ENCODE peak calls at places on chromosomes 12 and 14, in nine cellular contexts. One of them, this sample, is unnamed.

GRCh38 chr12:79935624-79936040 is 735 bp upstream of the PPP1R12A start:
- ATAC-seq in activated T-cell treated with anti-CD3 and anti-CD28 coated beads, Interleukin-2, amount 50 U/mL, for 4 hours: no peak
- ATAC-seq in PC-3: peak; percentile 17
- ATAC-seq in activated naive CD8-positive, alpha-beta T cell treated with anti-CD3 and anti-CD28 coated beads, Interleukin-2, amount 50 U/mL, for 24 hours: no peak
- ATAC-seq in Panc1: no peak
- ATAC-seq in CD4-positive, CD25-positive, alpha-beta regulatory T cell: no peak
- ATAC-seq in CD8-positive, alpha-beta T cell: no peak
- ATAC-seq in activated T-helper 17 cell treated with anti-CD3 and anti-CD28 coated beads, Interleukin-2, amount 50 U/mL, for 72 hours: peak; percentile 16
- ATAC-seq in lung: no peak
- ATAC-seq in this sample: no peak

GRCh38 chr12:88052686-88053085 is 23.5 kb upstream of the C12orf50 start:
- ATAC-seq in activated T-cell treated with anti-CD3 and anti-CD28 coated beads, Interleukin-2, amount 50 U/mL, for 4 hours: no peak
- ATAC-seq in PC-3: peak; percentile 94
- ATAC-seq in activated naive CD8-positive, alpha-beta T cell treated with anti-CD3 and anti-CD28 coated beads, Interleukin-2, amount 50 U/mL, for 24 hours: peak; percentile 76
- ATAC-seq in Panc1: peak; percentile 95
- ATAC-seq in CD4-positive, CD25-positive, alpha-beta regulatory T cell: no peak
- ATAC-seq in CD8-positive, alpha-beta T cell: no peak
- ATAC-seq in activated T-helper 17 cell treated with anti-CD3 and anti-CD28 coated beads, Interleukin-2, amount 50 U/mL, for 72 hours: peak; percentile 57
- ATAC-seq in lung: no peak
- ATAC-seq in this sample: peak; percentile 74

GRCh38 chr14:103696466-103697071 is 18.7 kb downstream of the XRCC3 start:
- ATAC-seq in activated T-cell treated with anti-CD3 and anti-CD28 coated beads, Interleukin-2, amount 50 U/mL, for 4 hours: no peak
- ATAC-seq in PC-3: no peak
- ATAC-seq in activated naive CD8-positive, alpha-beta T cell treated with anti-CD3 and anti-CD28 coated beads, Interleukin-2, amount 50 U/mL, for 24 hours: no peak
- ATAC-seq in Panc1: peak; percentile 68
- ATAC-seq in CD4-positive, CD25-positive, alpha-beta regulatory T cell: no peak
- ATAC-seq in CD8-positive, alpha-beta T cell: no peak
- ATAC-seq in activated T-helper 17 cell treated with anti-CD3 and anti-CD28 coated beads, Interleukin-2, amount 50 U/mL, for 72 hours: no peak
- ATAC-seq in lung: no peak
- ATAC-seq in this sample: no peak

GRCh38 chr12:98808243-98808895 is 163.3 kb downstream of the APAF1 start:
- ATAC-seq in activated T-cell treated with anti-CD3 and anti-CD28 coated beads, Interleukin-2, amount 50 U/mL, for 4 hours: no peak
- ATAC-seq in PC-3: peak; percentile 94
- ATAC-seq in activated naive CD8-positive, alpha-beta T cell treated with anti-CD3 and anti-CD28 coated beads, Interleukin-2, amount 50 U/mL, for 24 hours: no peak
- ATAC-seq in Panc1: no peak
- ATAC-seq in CD4-positive, CD25-positive, alpha-beta regulatory T cell: no peak
- ATAC-seq in CD8-positive, alpha-beta T cell: no peak
- ATAC-seq in activated T-helper 17 cell treated with anti-CD3 and anti-CD28 coated beads, Interleukin-2, amount 50 U/mL, for 72 hours: no peak
- ATAC-seq in lung: no peak
- ATAC-seq in this sample: no peak

GRCh38 chr14:24427537-24428508 is 1.6 kb downstream of the CBLN3 start:
- ATAC-seq in activated T-cell treated with anti-CD3 and anti-CD28 coated beads, Interleukin-2, amount 50 U/mL, for 4 hours: no peak
- ATAC-seq in PC-3: no peak
- ATAC-seq in activated naive CD8-positive, alpha-beta T cell treated with anti-CD3 and anti-CD28 coated beads, Interleukin-2, amount 50 U/mL, for 24 hours: no peak
- ATAC-seq in Panc1: no peak
- ATAC-seq in CD4-positive, CD25-positive, alpha-beta regulatory T cell: no peak
- ATAC-seq in CD8-positive, alpha-beta T cell: no peak
- ATAC-seq in activated T-helper 17 cell treated with anti-CD3 and anti-CD28 coated beads, Interleukin-2, amount 50 U/mL, for 72 hours: no peak
- ATAC-seq in lung: no peak
- ATAC-seq in this sample: no peak

GRCh38 chr12:11830298-11830937 is 180.9 kb downstream of the ETV6 start:
- ATAC-seq in activated T-cell treated with anti-CD3 and anti-CD28 coated beads, Interleukin-2, amount 50 U/mL, for 4 hours: no peak
- ATAC-seq in PC-3: no peak
- ATAC-seq in activated naive CD8-positive, alpha-beta T cell treated with anti-CD3 and anti-CD28 coated beads, Interleukin-2, amount 50 U/mL, for 24 hours: peak; percentile 12
- ATAC-seq in Panc1: no peak
- ATAC-seq in CD4-positive, CD25-positive, alpha-beta regulatory T cell: no peak
- ATAC-seq in CD8-positive, alpha-beta T cell: no peak
- ATAC-seq in activated T-helper 17 cell treated with anti-CD3 and anti-CD28 coated beads, Interleukin-2, amount 50 U/mL, for 72 hours: peak; percentile 46
- ATAC-seq in lung: no peak
- ATAC-seq in this sample: peak; percentile 37

GRCh38 chr12:103114296-103115055 is 157.0 kb downstream of the ASCL1 start:
- ATAC-seq in activated T-cell treated with anti-CD3 and anti-CD28 coated beads, Interleukin-2, amount 50 U/mL, for 4 hours: no peak
- ATAC-seq in PC-3: no peak
- ATAC-seq in activated naive CD8-positive, alpha-beta T cell treated with anti-CD3 and anti-CD28 coated beads, Interleukin-2, amount 50 U/mL, for 24 hours: no peak
- ATAC-seq in Panc1: no peak
- ATAC-seq in CD4-positive, CD25-positive, alpha-beta regulatory T cell: no peak
- ATAC-seq in CD8-positive, alpha-beta T cell: no peak
- ATAC-seq in activated T-helper 17 cell treated with anti-CD3 and anti-CD28 coated beads, Interleukin-2, amount 50 U/mL, for 72 hours: no peak
- ATAC-seq in lung: no peak
- ATAC-seq in this sample: no peak

GRCh38 chr14:96754845-96755184 is 42.4 kb upstream of the VRK1 start:
- ATAC-seq in activated T-cell treated with anti-CD3 and anti-CD28 coated beads, Interleukin-2, amount 50 U/mL, for 4 hours: no peak
- ATAC-seq in PC-3: no peak
- ATAC-seq in activated naive CD8-positive, alpha-beta T cell treated with anti-CD3 and anti-CD28 coated beads, Interleukin-2, amount 50 U/mL, for 24 hours: no peak
- ATAC-seq in Panc1: no peak
- ATAC-seq in CD4-positive, CD25-positive, alpha-beta regulatory T cell: no peak
- ATAC-seq in CD8-positive, alpha-beta T cell: no peak
- ATAC-seq in activated T-helper 17 cell treated with anti-CD3 and anti-CD28 coated beads, Interleukin-2, amount 50 U/mL, for 72 hours: no peak
- ATAC-seq in lung: no peak
- ATAC-seq in this sample: no peak

GRCh38 chr14:70644016-70644415 is 2.3 kb downstream of the TTC9 start:
- ATAC-seq in activated T-cell treated with anti-CD3 and anti-CD28 coated beads, Interleukin-2, amount 50 U/mL, for 4 hours: no peak
- ATAC-seq in PC-3: no peak
- ATAC-seq in activated naive CD8-positive, alpha-beta T cell treated with anti-CD3 and anti-CD28 coated beads, Interleukin-2, amount 50 U/mL, for 24 hours: no peak
- ATAC-seq in Panc1: no peak
- ATAC-seq in CD4-positive, CD25-positive, alpha-beta regulatory T cell: no peak
- ATAC-seq in CD8-positive, alpha-beta T cell: no peak
- ATAC-seq in activated T-helper 17 cell treated with anti-CD3 and anti-CD28 coated beads, Interleukin-2, amount 50 U/mL, for 72 hours: no peak
- ATAC-seq in lung: no peak
- ATAC-seq in this sample: peak; percentile 8

GRCh38 chr12:85626031-85626781 is 210.0 kb downstream of the RASSF9 start:
- ATAC-seq in activated T-cell treated with anti-CD3 and anti-CD28 coated beads, Interleukin-2, amount 50 U/mL, for 4 hours: no peak
- ATAC-seq in PC-3: peak; percentile 79
- ATAC-seq in activated naive CD8-positive, alpha-beta T cell treated with anti-CD3 and anti-CD28 coated beads, Interleukin-2, amount 50 U/mL, for 24 hours: no peak
- ATAC-seq in Panc1: no peak
- ATAC-seq in CD4-positive, CD25-positive, alpha-beta regulatory T cell: no peak
- ATAC-seq in CD8-positive, alpha-beta T cell: no peak
- ATAC-seq in activated T-helper 17 cell treated with anti-CD3 and anti-CD28 coated beads, Interleukin-2, amount 50 U/mL, for 72 hours: no peak
- ATAC-seq in lung: no peak
- ATAC-seq in this sample: peak; percentile 54

GRCh38 chr12:125071456-125071855 is 6.2 kb downstream of the AACS start:
- ATAC-seq in activated T-cell treated with anti-CD3 and anti-CD28 coated beads, Interleukin-2, amount 50 U/mL, for 4 hours: no peak
- ATAC-seq in PC-3: no peak
- ATAC-seq in activated naive CD8-positive, alpha-beta T cell treated with anti-CD3 and anti-CD28 coated beads, Interleukin-2, amount 50 U/mL, for 24 hours: no peak
- ATAC-seq in Panc1: no peak
- ATAC-seq in CD4-positive, CD25-positive, alpha-beta regulatory T cell: no peak
- ATAC-seq in CD8-positive, alpha-beta T cell: no peak
- ATAC-seq in activated T-helper 17 cell treated with anti-CD3 and anti-CD28 coated beads, Interleukin-2, amount 50 U/mL, for 72 hours: peak; percentile 43
- ATAC-seq in lung: no peak
- ATAC-seq in this sample: no peak

GRCh38 chr12:68963456-68963859 is 30.5 kb upstream of the CPM start:
- ATAC-seq in activated T-cell treated with anti-CD3 and anti-CD28 coated beads, Interleukin-2, amount 50 U/mL, for 4 hours: peak; percentile 78
- ATAC-seq in PC-3: no peak
- ATAC-seq in activated naive CD8-positive, alpha-beta T cell treated with anti-CD3 and anti-CD28 coated beads, Interleukin-2, amount 50 U/mL, for 24 hours: peak; percentile 94
- ATAC-seq in Panc1: no peak
- ATAC-seq in CD4-positive, CD25-positive, alpha-beta regulatory T cell: no peak
- ATAC-seq in CD8-positive, alpha-beta T cell: no peak
- ATAC-seq in activated T-helper 17 cell treated with anti-CD3 and anti-CD28 coated beads, Interleukin-2, amount 50 U/mL, for 72 hours: peak; percentile 77
- ATAC-seq in lung: no peak
- ATAC-seq in this sample: peak; percentile 24

GRCh38 chr14:57078054-57078453 is 190.7 kb downstream of the EXOC5 start:
- ATAC-seq in activated T-cell treated with anti-CD3 and anti-CD28 coated beads, Interleukin-2, amount 50 U/mL, for 4 hours: no peak
- ATAC-seq in PC-3: no peak
- ATAC-seq in activated naive CD8-positive, alpha-beta T cell treated with anti-CD3 and anti-CD28 coated beads, Interleukin-2, amount 50 U/mL, for 24 hours: no peak
- ATAC-seq in Panc1: no peak
- ATAC-seq in CD4-positive, CD25-positive, alpha-beta regulatory T cell: no peak
- ATAC-seq in CD8-positive, alpha-beta T cell: no peak
- ATAC-seq in activated T-helper 17 cell treated with anti-CD3 and anti-CD28 coated beads, Interleukin-2, amount 50 U/mL, for 72 hours: no peak
- ATAC-seq in lung: no peak
- ATAC-seq in this sample: no peak

GRCh38 chr14:36408388-36408787 is 88.0 kb upstream of the MBIP start:
- ATAC-seq in activated T-cell treated with anti-CD3 and anti-CD28 coated beads, Interleukin-2, amount 50 U/mL, for 4 hours: no peak
- ATAC-seq in PC-3: no peak
- ATAC-seq in activated naive CD8-positive, alpha-beta T cell treated with anti-CD3 and anti-CD28 coated beads, Interleukin-2, amount 50 U/mL, for 24 hours: no peak
- ATAC-seq in Panc1: no peak
- ATAC-seq in CD4-positive, CD25-positive, alpha-beta regulatory T cell: no peak
- ATAC-seq in CD8-positive, alpha-beta T cell: no peak
- ATAC-seq in activated T-helper 17 cell treated with anti-CD3 and anti-CD28 coated beads, Interleukin-2, amount 50 U/mL, for 72 hours: no peak
- ATAC-seq in lung: no peak
- ATAC-seq in this sample: no peak

GRCh38 chr12:2295941-2296461 is 243.2 kb downstream of the CACNA1C start:
- ATAC-seq in activated T-cell treated with anti-CD3 and anti-CD28 coated beads, Interleukin-2, amount 50 U/mL, for 4 hours: no peak
- ATAC-seq in PC-3: no peak
- ATAC-seq in activated naive CD8-positive, alpha-beta T cell treated with anti-CD3 and anti-CD28 coated beads, Interleukin-2, amount 50 U/mL, for 24 hours: no peak
- ATAC-seq in Panc1: no peak
- ATAC-seq in CD4-positive, CD25-positive, alpha-beta regulatory T cell: peak; percentile 18
- ATAC-seq in CD8-positive, alpha-beta T cell: no peak
- ATAC-seq in activated T-helper 17 cell treated with anti-CD3 and anti-CD28 coated beads, Interleukin-2, amount 50 U/mL, for 72 hours: no peak
- ATAC-seq in lung: no peak
- ATAC-seq in this sample: no peak

GRCh38 chr14:103880334-103880985 is 33.1 kb upstream of the PPP1R13B start:
- ATAC-seq in activated T-cell treated with anti-CD3 and anti-CD28 coated beads, Interleukin-2, amount 50 U/mL, for 4 hours: peak; percentile 32
- ATAC-seq in PC-3: peak; percentile 47
- ATAC-seq in activated naive CD8-positive, alpha-beta T cell treated with anti-CD3 and anti-CD28 coated beads, Interleukin-2, amount 50 U/mL, for 24 hours: peak; percentile 29
- ATAC-seq in Panc1: peak; percentile 40
- ATAC-seq in CD4-positive, CD25-positive, alpha-beta regulatory T cell: no peak
- ATAC-seq in CD8-positive, alpha-beta T cell: peak; percentile 70
- ATAC-seq in activated T-helper 17 cell treated with anti-CD3 and anti-CD28 coated beads, Interleukin-2, amount 50 U/mL, for 72 hours: no peak
- ATAC-seq in lung: peak; percentile 45
- ATAC-seq in this sample: peak; percentile 33

GRCh38 chr12:104669057-104669770 is 212.5 kb downstream of the CHST11 start:
- ATAC-seq in activated T-cell treated with anti-CD3 and anti-CD28 coated beads, Interleukin-2, amount 50 U/mL, for 4 hours: no peak
- ATAC-seq in PC-3: peak; percentile 36
- ATAC-seq in activated naive CD8-positive, alpha-beta T cell treated with anti-CD3 and anti-CD28 coated beads, Interleukin-2, amount 50 U/mL, for 24 hours: no peak
- ATAC-seq in Panc1: no peak
- ATAC-seq in CD4-positive, CD25-positive, alpha-beta regulatory T cell: no peak
- ATAC-seq in CD8-positive, alpha-beta T cell: no peak
- ATAC-seq in activated T-helper 17 cell treated with anti-CD3 and anti-CD28 coated beads, Interleukin-2, amount 50 U/mL, for 72 hours: no peak
- ATAC-seq in lung: no peak
- ATAC-seq in this sample: peak; percentile 19

GRCh38 chr14:57495409-57495808 is 1.8 kb upstream of the CCDC198 start:
- ATAC-seq in activated T-cell treated with anti-CD3 and anti-CD28 coated beads, Interleukin-2, amount 50 U/mL, for 4 hours: no peak
- ATAC-seq in PC-3: no peak
- ATAC-seq in activated naive CD8-positive, alpha-beta T cell treated with anti-CD3 and anti-CD28 coated beads, Interleukin-2, amount 50 U/mL, for 24 hours: no peak
- ATAC-seq in Panc1: no peak
- ATAC-seq in CD4-positive, CD25-positive, alpha-beta regulatory T cell: no peak
- ATAC-seq in CD8-positive, alpha-beta T cell: no peak
- ATAC-seq in activated T-helper 17 cell treated with anti-CD3 and anti-CD28 coated beads, Interleukin-2, amount 50 U/mL, for 72 hours: no peak
- ATAC-seq in lung: no peak
- ATAC-seq in this sample: no peak

GRCh38 chr12:104999347-104999685 is 13.2 kb downstream of the NOPCHAP1 start:
- ATAC-seq in activated T-cell treated with anti-CD3 and anti-CD28 coated beads, Interleukin-2, amount 50 U/mL, for 4 hours: no peak
- ATAC-seq in PC-3: no peak
- ATAC-seq in activated naive CD8-positive, alpha-beta T cell treated with anti-CD3 and anti-CD28 coated beads, Interleukin-2, amount 50 U/mL, for 24 hours: no peak
- ATAC-seq in Panc1: no peak
- ATAC-seq in CD4-positive, CD25-positive, alpha-beta regulatory T cell: no peak
- ATAC-seq in CD8-positive, alpha-beta T cell: no peak
- ATAC-seq in activated T-helper 17 cell treated with anti-CD3 and anti-CD28 coated beads, Interleukin-2, amount 50 U/mL, for 72 hours: no peak
- ATAC-seq in lung: no peak
- ATAC-seq in this sample: peak; percentile 20

GRCh38 chr14:102164241-102164641 is 24.5 kb downstream of the WDR20 start:
- ATAC-seq in activated T-cell treated with anti-CD3 and anti-CD28 coated beads, Interleukin-2, amount 50 U/mL, for 4 hours: no peak
- ATAC-seq in PC-3: peak; percentile 59
- ATAC-seq in activated naive CD8-positive, alpha-beta T cell treated with anti-CD3 and anti-CD28 coated beads, Interleukin-2, amount 50 U/mL, for 24 hours: no peak
- ATAC-seq in Panc1: no peak
- ATAC-seq in CD4-positive, CD25-positive, alpha-beta regulatory T cell: no peak
- ATAC-seq in CD8-positive, alpha-beta T cell: no peak
- ATAC-seq in activated T-helper 17 cell treated with anti-CD3 and anti-CD28 coated beads, Interleukin-2, amount 50 U/mL, for 72 hours: no peak
- ATAC-seq in lung: peak; percentile 41
- ATAC-seq in this sample: peak; percentile 75

GRCh38 chr12:14576896-14577295 is 9.2 kb upstream of the PLBD1 start:
- ATAC-seq in activated T-cell treated with anti-CD3 and anti-CD28 coated beads, Interleukin-2, amount 50 U/mL, for 4 hours: no peak
- ATAC-seq in PC-3: no peak
- ATAC-seq in activated naive CD8-positive, alpha-beta T cell treated with anti-CD3 and anti-CD28 coated beads, Interleukin-2, amount 50 U/mL, for 24 hours: no peak
- ATAC-seq in Panc1: no peak
- ATAC-seq in CD4-positive, CD25-positive, alpha-beta regulatory T cell: no peak
- ATAC-seq in CD8-positive, alpha-beta T cell: peak; percentile 34
- ATAC-seq in activated T-helper 17 cell treated with anti-CD3 and anti-CD28 coated beads, Interleukin-2, amount 50 U/mL, for 72 hours: no peak
- ATAC-seq in lung: no peak
- ATAC-seq in this sample: no peak

GRCh38 chr14:61593330-61593729 is 102.0 kb upstream of the HIF1A start:
- ATAC-seq in activated T-cell treated with anti-CD3 and anti-CD28 coated beads, Interleukin-2, amount 50 U/mL, for 4 hours: no peak
- ATAC-seq in PC-3: peak; percentile 41
- ATAC-seq in activated naive CD8-positive, alpha-beta T cell treated with anti-CD3 and anti-CD28 coated beads, Interleukin-2, amount 50 U/mL, for 24 hours: no peak
- ATAC-seq in Panc1: no peak
- ATAC-seq in CD4-positive, CD25-positive, alpha-beta regulatory T cell: no peak
- ATAC-seq in CD8-positive, alpha-beta T cell: no peak
- ATAC-seq in activated T-helper 17 cell treated with anti-CD3 and anti-CD28 coated beads, Interleukin-2, amount 50 U/mL, for 72 hours: no peak
- ATAC-seq in lung: no peak
- ATAC-seq in this sample: no peak

GRCh38 chr14:101716077-101716950 is 45.2 kb upstream of the PPP2R5C start:
- ATAC-seq in activated T-cell treated with anti-CD3 and anti-CD28 coated beads, Interleukin-2, amount 50 U/mL, for 4 hours: no peak
- ATAC-seq in PC-3: no peak
- ATAC-seq in activated naive CD8-positive, alpha-beta T cell treated with anti-CD3 and anti-CD28 coated beads, Interleukin-2, amount 50 U/mL, for 24 hours: no peak
- ATAC-seq in Panc1: no peak
- ATAC-seq in CD4-positive, CD25-positive, alpha-beta regulatory T cell: no peak
- ATAC-seq in CD8-positive, alpha-beta T cell: no peak
- ATAC-seq in activated T-helper 17 cell treated with anti-CD3 and anti-CD28 coated beads, Interleukin-2, amount 50 U/mL, for 72 hours: no peak
- ATAC-seq in lung: no peak
- ATAC-seq in this sample: peak; percentile 35

GRCh38 chr14:66432334-66432733 is 53.8 kb upstream of the CCDC196 start:
- ATAC-seq in activated T-cell treated with anti-CD3 and anti-CD28 coated beads, Interleukin-2, amount 50 U/mL, for 4 hours: no peak
- ATAC-seq in PC-3: no peak
- ATAC-seq in activated naive CD8-positive, alpha-beta T cell treated with anti-CD3 and anti-CD28 coated beads, Interleukin-2, amount 50 U/mL, for 24 hours: no peak
- ATAC-seq in Panc1: no peak
- ATAC-seq in CD4-positive, CD25-positive, alpha-beta regulatory T cell: no peak
- ATAC-seq in CD8-positive, alpha-beta T cell: no peak
- ATAC-seq in activated T-helper 17 cell treated with anti-CD3 and anti-CD28 coated beads, Interleukin-2, amount 50 U/mL, for 72 hours: no peak
- ATAC-seq in lung: no peak
- ATAC-seq in this sample: no peak

GRCh38 chr14:52051861-52052260 is 17.0 kb downstream of the NID2 start:
- ATAC-seq in activated T-cell treated with anti-CD3 and anti-CD28 coated beads, Interleukin-2, amount 50 U/mL, for 4 hours: no peak
- ATAC-seq in PC-3: no peak
- ATAC-seq in activated naive CD8-positive, alpha-beta T cell treated with anti-CD3 and anti-CD28 coated beads, Interleukin-2, amount 50 U/mL, for 24 hours: no peak
- ATAC-seq in Panc1: no peak
- ATAC-seq in CD4-positive, CD25-positive, alpha-beta regulatory T cell: no peak
- ATAC-seq in CD8-positive, alpha-beta T cell: no peak
- ATAC-seq in activated T-helper 17 cell treated with anti-CD3 and anti-CD28 coated beads, Interleukin-2, amount 50 U/mL, for 72 hours: no peak
- ATAC-seq in lung: no peak
- ATAC-seq in this sample: no peak

GRCh38 chr12:102616692-102617091 is 136.3 kb upstream of the IGF1 start:
- ATAC-seq in activated T-cell treated with anti-CD3 and anti-CD28 coated beads, Interleukin-2, amount 50 U/mL, for 4 hours: no peak
- ATAC-seq in PC-3: no peak
- ATAC-seq in activated naive CD8-positive, alpha-beta T cell treated with anti-CD3 and anti-CD28 coated beads, Interleukin-2, amount 50 U/mL, for 24 hours: no peak
- ATAC-seq in Panc1: no peak
- ATAC-seq in CD4-positive, CD25-positive, alpha-beta regulatory T cell: no peak
- ATAC-seq in CD8-positive, alpha-beta T cell: no peak
- ATAC-seq in activated T-helper 17 cell treated with anti-CD3 and anti-CD28 coated beads, Interleukin-2, amount 50 U/mL, for 72 hours: no peak
- ATAC-seq in lung: no peak
- ATAC-seq in this sample: no peak

GRCh38 chr14:103915616-103916015 is 12.6 kb upstream of the TDRD9 start:
- ATAC-seq in activated T-cell treated with anti-CD3 and anti-CD28 coated beads, Interleukin-2, amount 50 U/mL, for 4 hours: no peak
- ATAC-seq in PC-3: no peak
- ATAC-seq in activated naive CD8-positive, alpha-beta T cell treated with anti-CD3 and anti-CD28 coated beads, Interleukin-2, amount 50 U/mL, for 24 hours: no peak
- ATAC-seq in Panc1: no peak
- ATAC-seq in CD4-positive, CD25-positive, alpha-beta regulatory T cell: no peak
- ATAC-seq in CD8-positive, alpha-beta T cell: no peak
- ATAC-seq in activated T-helper 17 cell treated with anti-CD3 and anti-CD28 coated beads, Interleukin-2, amount 50 U/mL, for 72 hours: no peak
- ATAC-seq in lung: no peak
- ATAC-seq in this sample: no peak

GRCh38 chr14:103542545-103543088 is 13.6 kb downstream of the TRMT61A start:
- ATAC-seq in activated T-cell treated with anti-CD3 and anti-CD28 coated beads, Interleukin-2, amount 50 U/mL, for 4 hours: no peak
- ATAC-seq in PC-3: peak; percentile 6
- ATAC-seq in activated naive CD8-positive, alpha-beta T cell treated with anti-CD3 and anti-CD28 coated beads, Interleukin-2, amount 50 U/mL, for 24 hours: no peak
- ATAC-seq in Panc1: peak; percentile 43
- ATAC-seq in CD4-positive, CD25-positive, alpha-beta regulatory T cell: no peak
- ATAC-seq in CD8-positive, alpha-beta T cell: no peak
- ATAC-seq in activated T-helper 17 cell treated with anti-CD3 and anti-CD28 coated beads, Interleukin-2, amount 50 U/mL, for 72 hours: no peak
- ATAC-seq in lung: no peak
- ATAC-seq in this sample: no peak

GRCh38 chr12:40208707-40209106 is 16.1 kb upstream of the LRRK2 start:
- ATAC-seq in activated T-cell treated with anti-CD3 and anti-CD28 coated beads, Interleukin-2, amount 50 U/mL, for 4 hours: no peak
- ATAC-seq in PC-3: no peak
- ATAC-seq in activated naive CD8-positive, alpha-beta T cell treated with anti-CD3 and anti-CD28 coated beads, Interleukin-2, amount 50 U/mL, for 24 hours: no peak
- ATAC-seq in Panc1: no peak
- ATAC-seq in CD4-positive, CD25-positive, alpha-beta regulatory T cell: no peak
- ATAC-seq in CD8-positive, alpha-beta T cell: no peak
- ATAC-seq in activated T-helper 17 cell treated with anti-CD3 and anti-CD28 coated beads, Interleukin-2, amount 50 U/mL, for 72 hours: no peak
- ATAC-seq in lung: no peak
- ATAC-seq in this sample: no peak

GRCh38 chr14:23358553-23359166 is 6.0 kb upstream of the SLC22A17 start:
- ATAC-seq in activated T-cell treated with anti-CD3 and anti-CD28 coated beads, Interleukin-2, amount 50 U/mL, for 4 hours: no peak
- ATAC-seq in PC-3: no peak
- ATAC-seq in activated naive CD8-positive, alpha-beta T cell treated with anti-CD3 and anti-CD28 coated beads, Interleukin-2, amount 50 U/mL, for 24 hours: no peak
- ATAC-seq in Panc1: no peak
- ATAC-seq in CD4-positive, CD25-positive, alpha-beta regulatory T cell: no peak
- ATAC-seq in CD8-positive, alpha-beta T cell: no peak
- ATAC-seq in activated T-helper 17 cell treated with anti-CD3 and anti-CD28 coated beads, Interleukin-2, amount 50 U/mL, for 72 hours: no peak
- ATAC-seq in lung: no peak
- ATAC-seq in this sample: no peak

GRCh38 chr12:113886721-113887120 is 79.4 kb downstream of the RBM19 start:
- ATAC-seq in activated T-cell treated with anti-CD3 and anti-CD28 coated beads, Interleukin-2, amount 50 U/mL, for 4 hours: no peak
- ATAC-seq in PC-3: no peak
- ATAC-seq in activated naive CD8-positive, alpha-beta T cell treated with anti-CD3 and anti-CD28 coated beads, Interleukin-2, amount 50 U/mL, for 24 hours: no peak
- ATAC-seq in Panc1: no peak
- ATAC-seq in CD4-positive, CD25-positive, alpha-beta regulatory T cell: no peak
- ATAC-seq in CD8-positive, alpha-beta T cell: no peak
- ATAC-seq in activated T-helper 17 cell treated with anti-CD3 and anti-CD28 coated beads, Interleukin-2, amount 50 U/mL, for 72 hours: no peak
- ATAC-seq in lung: no peak
- ATAC-seq in this sample: no peak